ENCODE peak calls at places on chromosomes 3 and 15, in nine cellular contexts. S is lower lobe of right lung, Y is adrenal gland, A is PC-9, J is endothelial cell of umbilical vein, Q is prostate gland, D is neural progenitor cell, H is tibial nerve, M is body of pancreas. N is an unnamed sample. For H3K27me3, H3K4me1 and H3K36me3, the result is how much of the 10 kb centered on the place peaks cover.

GRCh38 chr15:98983333-98983732 is 24.3 kb downstream of the PGPEP1L start:
- DNase-seq in Q (no peak), D (no peak), H (peak), J (peak), Y (peak), S (no peak), A (peak), M (peak), N (peak)

GRCh38 chr3:116001063-116001765 is 377.9 kb downstream of the GAP43 start:
- DNase-seq in Q (no peak), S (no peak), A (no peak), D (no peak), J (no peak), M (no peak), Y (no peak), H (no peak), N (no peak)

GRCh38 chr3:133995264-133995663 is 34.5 kb downstream of the SLCO2A1 start:
- DNase-seq in M (no peak), A (no peak), Y (no peak), D (no peak), Q (no peak), J (no peak), H (no peak), S (no peak), N (no peak)

GRCh38 chr3:48897401-48898376 is 993 bp downstream of the SLC25A20 start:
- DNase-seq in M (peak), D (no peak), H (no peak), S (no peak), Q (no peak), J (no peak), Y (no peak), A (peak), N (peak)

GRCh38 chr15:74133071-74133702 is 2.8 kb downstream of the ISLR2 start:
- DNase-seq in Q (no peak), M (no peak), Y (no peak), J (no peak), S (no peak), A (no peak), D (peak), H (no peak), N (no peak)

GRCh38 chr3:98454929-98455328 is 8.1 kb upstream of the OR5K1 start:
- DNase-seq in Q (no peak), A (no peak), H (no peak), Y (no peak), S (no peak), J (no peak), D (no peak), M (no peak), N (no peak)

GRCh38 chr3:68819361-68819760 is 113.0 kb downstream of the TAFA4 start:
- DNase-seq in Q (no peak), D (no peak), Y (no peak), A (no peak), M (no peak), H (no peak), S (no peak), J (peak), N (no peak)

GRCh38 chr15:74804935-74805334 is 7.7 kb upstream of the LMAN1L start:
- DNase-seq in Q (no peak), J (no peak), S (no peak), H (no peak), D (no peak), Y (no peak), M (no peak), A (no peak), N (peak)

GRCh38 chr3:62870321-62870720 is 4.9 kb downstream of the CADPS start:
- DNase-seq in H (no peak), J (no peak), S (no peak), M (no peak), D (no peak), A (no peak), Q (no peak), Y (no peak), N (no peak)

GRCh38 chr15:90862964-90863721 is 5.2 kb upstream of the FURIN start:
- DNase-seq in J (no peak), S (peak), M (peak), A (peak), Q (no peak), H (no peak), Y (peak), D (no peak), N (peak)

GRCh38 chr3:177051419-177051818 is 145.9 kb downstream of the TBL1XR1 start:
- DNase-seq in Y (no peak), H (no peak), A (no peak), J (peak), D (no peak), S (no peak), M (no peak), Q (no peak), N (no peak)

GRCh38 chr3:128685001-128685726 is 34.5 kb upstream of the RPN1 start:
- DNase-seq in H (no peak), M (no peak), J (no peak), Q (no peak), S (no peak), A (no peak), Y (no peak), D (no peak), N (no peak)

GRCh38 chr3:100523050-100523760 is 30.8 kb downstream of the TMEM45A start:
- DNase-seq in A (no peak), Y (no peak), S (no peak), D (no peak), H (no peak), Q (no peak), J (no peak), M (no peak), N (no peak)

GRCh38 chr3:147371771-147372340 is 34.5 kb downstream of the ZIC4 start:
- DNase-seq in S (no peak), Q (no peak), D (no peak), M (no peak), Y (no peak), J (no peak), H (no peak), A (no peak), N (no peak)
- H3K27me3 ChIP-seq in S (half or more), Q (under half), D (half or more), M (under half), Y (half or more), J (half or more), H (half or more), A (under half), N (half or more)

GRCh38 chr15:63509056-63509696 is 4.8 kb downstream of the USP3 start:
- DNase-seq in H (no peak), A (no peak), Q (no peak), M (no peak), J (peak), S (no peak), D (no peak), Y (no peak), N (no peak)
- H3K4me1 ChIP-seq in H (under half), A (half or more), Q (under half), M (half or more), J (under half), S (half or more), D (under half), Y (half or more), N (under half)

DNA sequence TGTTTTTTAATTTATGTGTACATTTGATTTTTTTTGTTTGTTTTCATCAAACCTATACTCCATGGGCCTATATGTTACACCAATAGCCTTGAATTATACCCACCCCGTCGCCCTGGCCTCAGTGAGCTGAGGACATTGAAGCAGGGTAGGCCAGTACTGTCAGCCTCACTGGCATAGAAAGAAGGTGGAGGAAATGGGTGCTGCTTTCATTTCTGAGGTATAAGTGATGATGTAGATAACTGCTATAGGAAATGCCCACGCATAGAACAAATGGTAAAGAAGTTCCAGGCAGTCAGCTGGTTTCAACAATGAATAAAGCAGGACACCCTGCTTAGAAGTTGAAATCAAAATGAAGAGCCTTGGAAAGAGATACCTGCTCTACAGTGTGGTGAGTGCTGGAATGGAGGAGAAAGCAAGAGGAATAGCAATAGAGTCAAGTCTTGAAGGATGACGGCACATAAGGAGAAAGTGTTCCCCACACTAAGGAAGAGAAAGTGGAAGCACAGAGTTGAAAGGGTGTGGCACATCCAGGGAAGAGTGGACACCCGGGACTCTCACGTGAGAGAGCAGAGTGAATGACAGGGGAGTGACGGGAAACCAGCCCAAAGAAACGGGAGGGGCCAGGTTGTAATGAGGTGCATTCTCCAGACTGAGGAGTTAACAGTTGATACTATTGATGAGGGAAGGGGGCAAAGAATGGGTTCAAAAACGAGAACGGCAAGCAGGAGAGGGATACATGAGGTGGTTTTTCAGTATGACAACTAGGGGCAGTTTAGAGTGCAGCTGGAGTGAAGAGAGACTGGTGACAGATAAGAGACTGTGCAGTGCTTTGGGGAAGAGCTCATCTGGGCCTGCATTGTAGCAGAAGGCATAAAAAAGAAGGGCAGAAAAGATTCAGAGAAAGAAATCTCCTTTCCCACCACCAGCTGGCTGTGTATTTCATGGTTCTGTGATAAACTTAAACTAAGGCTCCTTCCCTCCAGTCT is 70.5 kb downstream of the KLHL25 start:
- DNase-seq in Q (no peak), D (no peak), S (no peak), H (no peak), A (no peak), Y (no peak), M (no peak), J (no peak), N (no peak)
- H3K36me3 ChIP-seq in Q (under half), D (under half), S (half or more), H (under half), A (under half), Y (under half), M (half or more), J (under half), N (under half)

GRCh38 chr15:33311312-33311971 is 675 bp downstream of the RYR3 start:
- DNase-seq in Q (no peak), H (no peak), Y (no peak), S (no peak), M (no peak), A (no peak), J (no peak), D (peak), N (peak)

GRCh38 chr15:33314115-33314514 is 3.3 kb downstream of the RYR3 start:
- DNase-seq in S (no peak), Q (no peak), Y (no peak), D (no peak), M (no peak), A (no peak), H (no peak), J (no peak), N (no peak)

GRCh38 chr15:33310481-33311311 is at the start of gene RYR3:
- DNase-seq in H (no peak), S (no peak), Q (no peak), A (no peak), D (peak), Y (no peak), M (no peak), J (no peak), N (peak)

GRCh38 chr15:33315044-33315443 is 4.3 kb downstream of the RYR3 start:
- DNase-seq in J (no peak), M (no peak), A (no peak), Q (no peak), H (no peak), S (no peak), Y (no peak), D (no peak), N (no peak)

GRCh38 chr15:33313491-33313890 is 2.7 kb downstream of the RYR3 start:
- DNase-seq in J (no peak), A (peak), H (no peak), D (no peak), Y (no peak), M (no peak), S (no peak), Q (no peak), N (no peak)
- H3K27me3 ChIP-seq in J (under half), A (under half), H (under half), D (under half), Y (under half), M (under half), S (under half), Q (under half), N (under half)

GRCh38 chr3:159879598-159879997 is 109.0 kb upstream of the IL12A start:
- DNase-seq in S (no peak), A (no peak), D (no peak), H (no peak), Y (no peak), J (no peak), Q (no peak), M (no peak), N (no peak)
- H3K4me1 ChIP-seq in S (under half), A (under half), D (under half), H (under half), Y (under half), J (under half), Q (under half), M (under half), N (under half)

DNA sequence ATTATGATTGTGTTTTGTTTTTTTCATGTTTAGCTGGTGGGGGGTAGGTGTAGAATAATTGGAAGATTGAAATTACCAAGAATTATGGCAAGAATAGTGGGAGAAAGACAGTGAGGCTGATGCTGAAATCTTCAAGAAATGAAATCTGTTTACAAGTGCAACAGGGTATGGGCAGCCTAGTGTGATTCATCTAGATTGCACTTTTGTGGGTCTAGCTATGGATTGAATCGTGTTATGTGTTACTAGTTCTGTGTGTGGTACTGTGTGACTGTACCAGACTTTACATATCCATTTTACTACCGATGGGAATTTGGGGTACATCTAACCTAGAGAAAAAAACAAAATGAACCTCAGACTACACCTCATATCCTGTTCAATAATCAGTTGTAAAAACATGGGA is 47.7 kb downstream of the OPA1 start:
- DNase-seq in J (no peak), M (no peak), S (no peak), Y (no peak), D (no peak), A (no peak), Q (no peak), H (no peak), N (no peak)
- H3K36me3 ChIP-seq in J (under half), M (under half), S (half or more), Y (under half), D (under half), A (half or more), Q (under half), H (under half), N (under half)

GRCh38 chr15:66107070-66107469 is 146.5 kb downstream of the MEGF11 start:
- DNase-seq in M (no peak), S (no peak), D (peak), H (no peak), Y (no peak), Q (no peak), J (no peak), A (no peak), N (no peak)

GRCh38 chr15:66110788-66111187 is 142.8 kb downstream of the MEGF11 start:
- DNase-seq in Y (no peak), J (no peak), S (no peak), H (no peak), M (no peak), A (no peak), D (no peak), Q (no peak), N (no peak)

GRCh38 chr15:66105286-66105984 is 148.1 kb downstream of the MEGF11 start:
- DNase-seq in A (no peak), Y (no peak), S (no peak), M (peak), D (peak), H (no peak), Q (no peak), J (no peak), N (peak)

GRCh38 chr15:66109826-66110225 is 143.7 kb downstream of the MEGF11 start:
- DNase-seq in D (no peak), M (no peak), Y (no peak), Q (no peak), J (no peak), H (no peak), S (no peak), A (no peak), N (no peak)

DNA sequence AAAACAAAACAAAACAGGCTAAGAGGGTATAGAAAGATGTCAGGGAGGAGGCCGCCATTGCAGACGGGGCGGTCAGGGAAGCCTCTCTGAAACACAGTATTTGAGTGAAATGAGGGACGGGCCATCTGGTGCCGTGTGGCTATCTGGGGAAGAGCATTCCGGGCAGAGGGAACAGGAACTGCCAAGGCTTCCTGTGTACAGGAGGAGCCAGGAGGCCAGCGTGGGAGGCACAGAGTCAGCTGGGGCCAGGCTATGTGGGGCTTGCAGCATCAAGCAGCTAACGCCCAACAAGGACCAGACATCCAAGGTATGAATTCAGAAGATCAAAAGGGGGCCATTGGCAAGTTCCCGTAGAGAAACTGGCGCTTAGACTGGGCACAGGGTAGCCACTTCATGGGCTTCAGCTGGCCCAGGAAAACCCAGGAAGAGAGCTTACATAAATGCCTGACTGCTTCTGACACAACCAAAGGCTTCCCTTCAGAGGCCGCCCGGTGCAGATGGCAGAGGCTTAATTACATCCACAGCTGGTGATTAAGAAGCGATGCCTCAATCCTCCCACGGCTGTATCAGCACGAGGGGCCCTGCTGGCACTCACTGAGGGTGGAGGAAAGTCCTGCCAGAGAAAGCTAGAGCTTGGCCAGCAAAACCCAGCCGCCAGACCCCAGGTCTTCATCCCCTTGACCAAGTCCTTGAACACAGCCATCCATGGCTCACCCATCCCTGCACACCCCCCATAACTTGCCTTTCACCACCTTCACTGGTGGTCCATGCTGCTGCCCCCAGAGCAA is 144.9 kb downstream of the MEGF11 start:
- DNase-seq in A (no peak), M (no peak), Q (no peak), S (no peak), H (no peak), D (no peak), Y (no peak), J (no peak), N (no peak)
- H3K27me3 ChIP-seq in A (half or more), M (under half), Q (under half), S (under half), H (under half), D (under half), Y (under half), J (under half), N (under half)

GRCh38 chr3:196643761-196644160 is 4.3 kb downstream of the NRROS start:
- DNase-seq in S (no peak), Y (no peak), Q (no peak), J (no peak), D (no peak), H (no peak), M (no peak), A (no peak), N (no peak)
- H3K4me1 ChIP-seq in S (under half), Y (under half), Q (under half), J (under half), D (under half), H (under half), M (under half), A (under half), N (under half)

GRCh38 chr3:39184968-39185285 is 7.5 kb downstream of the XIRP1 start:
- DNase-seq in Y (no peak), Q (no peak), A (no peak), M (no peak), D (no peak), H (no peak), S (no peak), J (no peak), N (no peak)

GRCh38 chr3:39185959-39186691 is 6.3 kb downstream of the XIRP1 start:
- DNase-seq in H (no peak), S (no peak), D (no peak), M (no peak), Q (no peak), A (no peak), Y (no peak), J (no peak), N (no peak)

GRCh38 chr3:39184081-39184967 is 8.1 kb downstream of the XIRP1 start:
- DNase-seq in A (no peak), S (no peak), Q (no peak), Y (no peak), M (no peak), H (no peak), J (no peak), D (no peak), N (no peak)

GRCh38 chr3:39186692-39187151 is 5.7 kb downstream of the XIRP1 start:
- DNase-seq in J (no peak), Q (no peak), S (peak), Y (no peak), H (no peak), D (no peak), M (no peak), A (no peak), N (no peak)

GRCh38 chr3:39185326-39185958 is 7.0 kb downstream of the XIRP1 start:
- DNase-seq in M (no peak), D (no peak), Y (no peak), J (no peak), S (no peak), H (no peak), A (no peak), Q (no peak), N (no peak)
- H3K36me3 ChIP-seq in M (under half), D (under half), Y (under half), J (under half), S (under half), H (under half), A (under half), Q (under half), N (under half)

N was measured in left lung.